ENCODE peak calls at places on chromosome X, in five cellular contexts. M is stomach; Q is activated naive CD8-positive, alpha-beta T cell treated with anti-CD3 and anti-CD28 coated beads for 36 hours; J is thyroid gland; A is GM23248. R is an unnamed sample.

GRCh38 chrX:74349387-74349786 is 45.4 kb downstream of the ZCCHC13 start:
- DNase-seq in M (no peak), J (no peak), A (peak; percentile 68), Q (no peak), R (no peak)

GRCh38 chrX:13473666-13474516 is 95.5 kb upstream of the EGFL6 start:
- DNase-seq in Q (peak; percentile 2), J (no peak), M (no peak), A (peak; percentile 49), R (no peak)

GRCh38 chrX:83535417-83536244 is 27.5 kb downstream of the POU3F4 start:
- DNase-seq in Q (no peak), A (no peak), J (no peak), M (no peak), R (no peak)

GRCh38 chrX:129718701-129719100 is 20.1 kb upstream of the XPNPEP2 start:
- DNase-seq in Q (no peak), A (no peak), M (no peak), J (no peak), R (no peak)

GRCh38 chrX:86137071-86137470 is 11.2 kb upstream of the DACH2 start:
- DNase-seq in A (peak; percentile 14), Q (no peak), J (no peak), M (no peak), R (no peak)

GRCh38 chrX:129741880-129742758 is 3.3 kb downstream of the XPNPEP2 start:
- DNase-seq in J (no peak), Q (no peak), A (no peak), M (no peak), R (no peak)

GRCh38 chrX:70434914-70435586 is 9.6 kb upstream of the DLG3 start:
- DNase-seq in A (peak; percentile 30), M (peak; percentile 24), Q (peak; percentile 18), J (no peak), R (no peak)

GRCh38 chrX:114798902-114799301 is 215.0 kb downstream of the HTR2C start:
- DNase-seq in Q (no peak), A (peak; percentile 56), M (no peak), J (no peak), R (no peak)

GRCh38 chrX:30577362-30577961 is at the start of gene TASL:
- DNase-seq in J (no peak), Q (peak; percentile 40), M (no peak), A (no peak), R (no peak)

GRCh38 chrX:136658151-136658550 is 10.2 kb downstream of the CD40LG start:
- DNase-seq in A (no peak), J (no peak), M (no peak), Q (no peak), R (peak; percentile 79)

GRCh38 chrX:15619053-15619772 is 18.5 kb upstream of the ACE2 start:
- DNase-seq in J (no peak), A (peak; percentile 10), Q (no peak), M (no peak), R (no peak)

GRCh38 chrX:107628662-107629532 is 587 bp downstream of the PRPS1 start:
- DNase-seq in A (peak; percentile 55), J (peak; percentile 33), M (no peak), Q (peak; percentile 52), R (peak; percentile 44)

GRCh38 chrX:66002832-66003680 is 36.8 kb downstream of the VSIG4 start:
- DNase-seq in Q (no peak), M (no peak), A (no peak), J (no peak), R (no peak)

GRCh38 chrX:43958529-43958928 is 14.7 kb downstream of the NDP start:
- DNase-seq in Q (peak; percentile 1), A (peak; percentile 73), M (no peak), J (no peak), R (peak; percentile 58)

GRCh38 chrX:2514131-2514530 is 13.4 kb upstream of the DHRSX start:
- DNase-seq in Q (no peak), J (no peak), M (no peak), A (no peak), R (no peak)

GRCh38 chrX:41732260-41732659 is 8.3 kb downstream of the GPR82 start:
- DNase-seq in M (no peak), A (no peak), J (no peak), Q (no peak), R (no peak)

GRCh38 chrX:34528081-34528480 is 129.0 kb downstream of the TMEM47 start:
- DNase-seq in J (no peak), Q (no peak), A (no peak), M (no peak), R (no peak)

GRCh38 chrX:22424141-22424915 is 151.6 kb downstream of the CBLL2 start:
- DNase-seq in A (no peak), Q (no peak), M (no peak), J (no peak), R (no peak)

GRCh38 chrX:149392896-149393295 is 112.2 kb downstream of the IDS start:
- DNase-seq in J (no peak), M (no peak), Q (no peak), A (no peak), R (no peak)

GRCh38 chrX:15679246-15679645 is 14.6 kb upstream of the CLTRN start:
- DNase-seq in Q (no peak), M (no peak), J (no peak), A (no peak), R (no peak)

GRCh38 chrX:13091111-13091765 is 46.8 kb upstream of the FAM9C start:
- DNase-seq in J (no peak), A (no peak), M (no peak), Q (no peak), R (peak; percentile 90)

GRCh38 chrX:68433155-68433980 is at the start of gene OPHN1:
- DNase-seq in A (peak; percentile 90), Q (no peak), M (peak; percentile 82), J (peak; percentile 81), R (no peak)

GRCh38 chrX:153731117-153731844 is 6.6 kb downstream of the ABCD1 start:
- DNase-seq in Q (no peak), M (no peak), A (peak; percentile 35), J (no peak), R (no peak)

GRCh38 chrX:112731793-112732192 is 52.1 kb upstream of the LHFPL1 start:
- DNase-seq in J (no peak), Q (no peak), M (no peak), A (peak; percentile 44), R (no peak)

GRCh38 chrX:71666240-71667223 is 814 bp upstream of the LOC101059915 start:
- DNase-seq in A (no peak), Q (no peak), J (no peak), M (no peak), R (no peak)

GRCh38 chrX:17030580-17031285 is 84.3 kb downstream of the REPS2 start:
- DNase-seq in J (no peak), Q (no peak), A (no peak), M (no peak), R (no peak)

GRCh38 chrX:67543818-67544217 is at the start of gene AR:
- DNase-seq in Q (no peak), M (peak; percentile 58), J (peak; percentile 78), A (peak; percentile 64), R (no peak)

R was measured in Jurkat, Clone E6-1.